ENCODE peak calls at places on chromosomes 5 and 9, in eight cellular contexts. O is choroid plexus epithelial cell; Y is Right ventricle myocardium superior; R is activated CD4-positive, alpha-beta T cell treated with anti-CD3 and anti-CD28 coated beads, Interleukin-2, amount 50 U/mL, for 48 hours; J is Calu3; B is stimulated activated CD8-positive, alpha-beta memory T cell treated with anti-CD3 and anti-CD28 coated beads, Interleukin-12 subunit alpha, Interleukin-12 subunit beta, amount 100 ng/mL, for 1 hour; T is activated B cell treated with CpG ODN at 0.5 μM for 24 hours; C is HT-29. A is an unnamed sample.

GRCh38 chr9:129436751-129437625 is 183.9 kb downstream of the C9orf50 start:
- DNase-seq in C (no peak), T (no peak), B (no peak), O (peak), Y (peak), R (no peak), J (peak), A (peak)

GRCh38 chr5:128353416-128354107 is 184.5 kb downstream of the FBN2 start:
- DNase-seq in R (no peak), T (no peak), Y (no peak), C (no peak), O (no peak), B (no peak), J (no peak), A (no peak)

GRCh38 chr5:40405230-40405629 is 274.5 kb upstream of the PTGER4 start:
- DNase-seq in J (no peak), T (no peak), C (no peak), R (no peak), O (peak), B (no peak), Y (no peak), A (no peak)

GRCh38 chr9:81687521-81688261 is 1.7 kb downstream of the TLE1 start:
- DNase-seq in J (peak), Y (peak), O (peak), T (peak), B (no peak), R (no peak), C (peak), A (peak)

GRCh38 chr9:94802795-94803194 is 76.3 kb downstream of the AOPEP start:
- DNase-seq in T (no peak), C (no peak), B (no peak), O (peak), Y (no peak), R (peak), J (no peak), A (no peak)

GRCh38 chr5:14417232-14417730 is 164.3 kb upstream of the OTULINL start:
- DNase-seq in J (no peak), T (no peak), O (peak), R (no peak), C (no peak), Y (no peak), B (no peak), A (no peak)

GRCh38 chr5:32004404-32004803 is 169.7 kb downstream of the GOLPH3 start:
- DNase-seq in B (no peak), T (no peak), R (no peak), C (no peak), O (no peak), Y (no peak), J (no peak), A (no peak)

GRCh38 chr9:81563739-81564138 is 125.6 kb downstream of the TLE1 start:
- DNase-seq in T (no peak), J (no peak), R (no peak), Y (no peak), O (no peak), C (no peak), B (no peak), A (no peak)

GRCh38 chr5:122805481-122805880 is 30.6 kb downstream of the SNX2 start:
- DNase-seq in T (no peak), J (no peak), B (no peak), C (no peak), O (peak), Y (no peak), R (no peak), A (no peak)

GRCh38 chr5:148542812-148543211 is 111.5 kb downstream of the HTR4 start:
- DNase-seq in T (no peak), J (no peak), R (no peak), C (no peak), Y (no peak), B (no peak), O (peak), A (no peak)

GRCh38 chr5:147393866-147394265 is 116.0 kb downstream of the DPYSL3 start:
- DNase-seq in J (peak), O (no peak), T (no peak), Y (no peak), R (no peak), C (no peak), B (no peak), A (no peak)

GRCh38 chr5:76074487-76074886 is 8.7 kb upstream of the SV2C start:
- DNase-seq in R (peak), O (no peak), J (peak), C (peak), T (no peak), B (no peak), Y (no peak), A (no peak)

GRCh38 chr9:136015656-136016055 is 54.5 kb upstream of the UBAC1 start:
- DNase-seq in R (no peak), T (peak), J (no peak), O (no peak), B (no peak), C (no peak), Y (peak), A (no peak)

GRCh38 chr9:91063471-91063870 is 261.9 kb downstream of the SYK start:
- DNase-seq in B (no peak), Y (no peak), C (no peak), R (no peak), O (no peak), J (no peak), T (no peak), A (no peak)

GRCh38 chr5:92468307-92468706 is 1085.2 kb upstream of the ARRDC3 start:
- DNase-seq in R (no peak), Y (no peak), T (no peak), O (no peak), B (no peak), J (no peak), C (no peak), A (no peak)

GRCh38 chr5:143187495-143187894 is 216.0 kb downstream of the NR3C1 start:
- DNase-seq in Y (no peak), T (no peak), J (no peak), C (no peak), B (no peak), O (no peak), R (no peak), A (no peak)

GRCh38 chr9:128683340-128684064 is 5.5 kb upstream of the SET start:
- DNase-seq in C (peak), Y (peak), B (no peak), O (peak), T (peak), R (peak), J (peak), A (peak)

GRCh38 chr5:131855452-131855851 is 58.6 kb upstream of the FNIP1 start:
- DNase-seq in R (no peak), J (no peak), Y (no peak), O (no peak), C (no peak), B (no peak), T (no peak), A (no peak)

GRCh38 chr9:89313842-89314241 is 2.8 kb downstream of the CKS2 start:
- DNase-seq in J (no peak), Y (no peak), B (no peak), R (no peak), C (peak), T (no peak), O (peak), A (no peak)

GRCh38 chr5:34524123-34524522 is 132.0 kb upstream of the RAI14 start:
- DNase-seq in O (peak), Y (no peak), J (peak), T (no peak), C (no peak), R (no peak), B (no peak), A (no peak)

GRCh38 chr9:90774682-90775081 is 26.9 kb upstream of the SYK start:
- DNase-seq in T (peak), B (no peak), R (no peak), O (no peak), J (no peak), Y (no peak), C (no peak), A (no peak)

GRCh38 chr9:69149321-69149807 is 24.7 kb upstream of the TJP2 start:
- DNase-seq in C (no peak), B (no peak), O (peak), T (no peak), R (no peak), Y (no peak), J (no peak), A (peak)

GRCh38 chr9:96061293-96061987 is 185.9 kb downstream of the ERCC6L2 start:
- DNase-seq in R (peak), C (peak), J (peak), Y (no peak), B (peak), O (peak), T (no peak), A (peak)

A was measured in hepatocyte.